ENCODE peak calls at places on chromosomes 13 and 19, in four cellular contexts. C is H1, I is H9, R is endodermal cell. G is an unnamed sample.

GRCh38 chr19:51926784-51927741 is at the start of gene ZNF613:
- DNase-seq in C (peak; percentile 90), I (peak; percentile 93), R (peak; percentile 95), G (peak; percentile 95)

GRCh38 chr19:16067205-16067938 is 8.9 kb upstream of the TPM4 start:
- DNase-seq in C (no peak), I (no peak), R (no peak), G (peak; percentile 80)

GRCh38 chr13:62537593-62537992 is 1121.9 kb upstream of the PCDH20 start:
- DNase-seq in C (no peak), I (no peak), R (no peak), G (no peak)

GRCh38 chr19:16088351-16088984 is 12.2 kb downstream of the TPM4 start:
- DNase-seq in C (no peak), I (no peak), R (peak; percentile 82), G (peak; percentile 57)

GRCh38 chr13:73421310-73421912 is 362.6 kb downstream of the KLF5 start:
- DNase-seq in C (no peak), I (no peak), R (no peak), G (no peak)

GRCh38 chr19:58543826-58544590 is at the start of gene TRIM28:
- DNase-seq in C (peak; percentile 99), I (peak; percentile 97), R (peak; percentile 99), G (peak; percentile 100)

GRCh38 chr19:46866407-46867132 is 5.8 kb downstream of the ARHGAP35 start:
- DNase-seq in C (no peak), I (no peak), R (no peak), G (no peak)

GRCh38 chr19:39818626-39819097 is 15.3 kb downstream of the DYRK1B start:
- DNase-seq in C (no peak), I (no peak), R (no peak), G (no peak)

GRCh38 chr13:95192998-95193397 is 108.3 kb downstream of the ABCC4 start:
- DNase-seq in C (no peak), I (no peak), R (no peak), G (no peak)

GRCh38 chr19:44690131-44690440 is 8.9 kb upstream of the CEACAM16 start:
- DNase-seq in C (no peak), I (no peak), R (no peak), G (no peak)

GRCh38 chr13:31944262-31945160 is 87.1 kb upstream of the FRY start:
- DNase-seq in C (no peak), I (no peak), R (no peak), G (no peak)

GRCh38 chr19:49895566-49896297 is 955 bp downstream of the IL4I1 start:
- DNase-seq in C (no peak), I (no peak), R (no peak), G (no peak)

DNA sequence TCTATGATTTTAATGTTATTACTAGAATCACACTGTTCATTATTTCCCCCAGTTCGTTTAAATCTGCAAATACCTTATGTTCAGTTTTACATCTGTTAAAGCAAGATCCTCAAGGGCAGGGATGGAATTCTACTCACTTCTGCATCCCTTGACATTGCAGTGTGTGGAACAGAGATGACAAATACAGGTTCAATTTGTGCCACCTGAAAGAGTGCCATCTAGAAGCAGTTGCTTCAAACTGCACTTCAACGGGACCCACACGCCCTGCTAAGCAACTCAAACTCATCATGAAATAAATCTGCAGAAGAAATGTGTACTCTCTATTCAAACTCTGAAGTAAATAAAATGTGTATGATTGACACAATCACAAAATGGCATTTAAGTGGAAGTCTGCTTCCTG is 44.5 kb downstream of the RUBCNL start:
- DNase-seq in C (no peak), I (no peak), R (no peak), G (no peak)
- TF ChIP-seq CTCF in C (no peak), I (peak; percentile 15), R (peak; percentile 29), G (no peak)

GRCh38 chr19:18594096-18594823 is 5.7 kb downstream of the REX1BD start:
- DNase-seq in C (peak; percentile 90), I (peak; percentile 83), R (peak; percentile 92), G (peak; percentile 92)
- H3K4me1 ChIP-seq in C (peaks cover 38% of the 10 kb centered on the region), I (peaks cover 8% of the 10 kb centered on the region), R (peaks cover 3% of the 10 kb centered on the region), G (no peaks in the 10 kb centered on the region)

GRCh38 chr19:5036733-5037681 is 68.1 kb downstream of the KDM4B start:
- DNase-seq in C (no peak), I (no peak), R (no peak), G (peak; percentile 80)
- H3K9ac ChIP-seq in C (no peak overlapping the region), I (no peak overlapping the region), R (no peak overlapping the region), G (no peak overlapping the region)

DNA sequence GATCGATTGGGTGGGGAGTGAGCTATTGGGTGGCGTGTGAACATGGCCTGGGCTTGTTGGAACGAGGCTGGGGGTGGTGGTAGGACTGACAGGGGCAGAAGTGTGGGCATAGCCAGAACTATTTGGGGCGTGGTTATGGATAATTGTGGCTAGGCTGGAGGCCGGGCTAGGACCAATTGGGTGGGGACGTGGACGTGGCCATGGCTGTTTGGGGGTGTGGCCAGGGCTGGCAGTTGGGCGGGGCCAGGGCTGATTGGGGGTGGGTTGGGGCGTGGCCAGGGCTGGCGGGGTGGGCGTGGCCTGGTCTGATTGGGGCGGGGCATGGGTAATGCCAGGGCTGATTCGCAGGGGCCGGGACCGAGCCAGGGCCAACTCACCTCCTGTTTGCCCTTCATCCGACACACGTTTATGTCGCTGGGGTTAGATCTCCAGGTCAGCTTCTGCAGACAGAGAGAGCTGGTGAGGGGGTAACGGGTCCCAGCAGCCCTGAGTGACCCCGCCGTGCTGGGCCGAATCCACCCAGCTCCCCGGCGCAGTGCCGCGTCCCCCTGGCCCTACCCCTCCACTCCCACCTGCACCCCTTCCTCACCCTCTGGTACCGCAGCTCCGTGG is 2.8 kb downstream of the SEMA6B start:
- DNase-seq in C (peak; percentile 91), I (peak; percentile 92), R (peak; percentile 96), G (no peak)
- TF ChIP-seq CTCF in C (no peak), I (no peak), R (no peak), G (no peak)

DNA sequence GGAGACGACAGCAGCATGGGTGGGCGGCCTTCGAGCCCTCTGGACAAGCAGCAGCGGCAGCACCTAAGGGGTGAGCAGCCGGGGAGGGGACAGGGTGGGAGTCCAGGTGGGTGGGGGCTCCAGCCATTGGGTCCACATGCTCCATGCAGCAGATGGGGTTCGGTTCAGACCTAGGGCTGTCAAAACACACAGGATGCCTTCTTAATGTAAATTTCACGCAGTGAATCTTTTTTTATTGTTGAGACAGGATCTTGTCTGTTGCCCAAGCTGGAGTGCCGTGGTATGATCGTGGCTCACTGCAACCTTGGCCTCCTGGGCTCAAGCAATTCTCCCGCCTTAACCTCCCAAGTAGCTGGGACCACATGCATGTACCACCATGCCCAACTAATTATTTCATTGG is 15.9 kb downstream of the PGLS start:
- DNase-seq in C (no peak), I (no peak), R (no peak), G (no peak)
- H3K4me1 ChIP-seq in C (peaks cover 5% of the 10 kb centered on the region), I (peaks cover 2% of the 10 kb centered on the region), R (no peaks in the 10 kb centered on the region), G (no peaks in the 10 kb centered on the region)

GRCh38 chr13:20387441-20387971 is 138.2 kb downstream of the CRYL1 start:
- DNase-seq in C (no peak), I (no peak), R (no peak), G (no peak)

GRCh38 chr13:20388184-20388583 is 137.5 kb downstream of the CRYL1 start:
- DNase-seq in C (no peak), I (no peak), R (peak; percentile 18), G (no peak)

GRCh38 chr13:20389696-20390525 is 135.7 kb downstream of the CRYL1 start:
- DNase-seq in C (no peak), I (no peak), R (peak; percentile 36), G (no peak)

GRCh38 chr13:20390526-20391175 is 135.0 kb downstream of the CRYL1 start:
- DNase-seq in C (no peak), I (no peak), R (peak; percentile 39), G (no peak)

DNA sequence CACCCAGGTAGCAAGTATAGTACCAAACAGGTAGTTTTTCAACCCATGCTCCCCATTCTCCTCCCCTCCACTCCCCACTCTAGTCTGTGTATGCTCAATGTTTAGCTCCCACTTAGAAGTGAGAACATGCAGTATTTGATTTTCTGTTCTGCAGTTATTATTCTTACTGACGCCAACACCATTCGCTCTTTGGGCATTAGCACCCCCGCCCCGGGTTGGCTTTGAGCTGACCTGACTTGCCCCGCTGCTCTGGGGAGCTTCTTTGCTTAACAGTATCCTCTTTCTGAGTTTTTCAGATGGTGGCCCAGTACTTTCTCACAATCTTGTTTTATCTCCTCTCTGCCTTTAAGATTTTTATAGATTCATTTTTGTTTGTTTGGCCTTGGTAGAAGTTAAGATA is 138.7 kb downstream of the CRYL1 start:
- DNase-seq in C (no peak), I (no peak), R (no peak), G (no peak)
- H3K9ac ChIP-seq in C (no peak overlapping the region), I (no peak overlapping the region), R (no peak overlapping the region), G (no peak overlapping the region)